ENCODE peak calls at places on chromosome 12, in eight cellular contexts. C, P, X, L, Y, D, S and N are unnamed samples.

GRCh38 chr12:69918287-69918686 is 93.3 kb downstream of the MYRFL start:
- DNase-seq in S (no peak), P (no peak), D (no peak), Y (no peak), C (no peak), X (no peak), L (no peak), N (no peak)

GRCh38 chr12:118560733-118561132 is 184.4 kb downstream of the SUDS3 start:
- DNase-seq in D (no peak), Y (no peak), C (no peak), S (no peak), L (no peak), X (no peak), P (no peak), N (no peak)

GRCh38 chr12:93853698-93854478 is 176.7 kb downstream of the CRADD start:
- DNase-seq in L (no peak), C (no peak), D (no peak), P (no peak), Y (no peak), X (no peak), S (no peak), N (no peak)

GRCh38 chr12:33628087-33628486 is 188.5 kb upstream of the SYT10 start:
- DNase-seq in P (no peak), L (no peak), C (no peak), D (no peak), Y (no peak), X (no peak), S (no peak), N (no peak)

GRCh38 chr12:112486361-112486760 is 67.6 kb downstream of the PTPN11 start:
- DNase-seq in X (no peak), C (no peak), Y (no peak), S (no peak), P (no peak), D (no peak), L (no peak), N (no peak)

GRCh38 chr12:18864900-18865561 is 127.1 kb downstream of the CAPZA3 start:
- DNase-seq in D (no peak), X (no peak), P (no peak), L (no peak), S (no peak), C (peak), Y (no peak), N (no peak)

GRCh38 chr12:89909753-89910152 is 201.1 kb upstream of the ATP2B1 start:
- DNase-seq in S (no peak), D (no peak), L (no peak), P (no peak), C (no peak), Y (no peak), X (no peak), N (no peak)

GRCh38 chr12:129190827-129191226 is 337.5 kb downstream of the GLT1D1 start:
- DNase-seq in Y (no peak), L (no peak), C (no peak), P (no peak), S (no peak), X (no peak), D (no peak), N (no peak)

GRCh38 chr12:108691995-108692808 is 39.1 kb downstream of the CORO1C start:
- DNase-seq in X (peak), S (peak), P (no peak), C (peak), Y (peak), L (no peak), D (peak), N (peak)

GRCh38 chr12:88723219-88723618 is 142.9 kb upstream of the KITLG start:
- DNase-seq in D (no peak), X (no peak), S (no peak), P (no peak), L (no peak), Y (no peak), C (no peak), N (no peak)

GRCh38 chr12:49296836-49297694 is 2.1 kb downstream of the PRPH start:
- DNase-seq in P (no peak), L (no peak), Y (peak), C (peak), X (peak), S (no peak), D (no peak), N (peak)

GRCh38 chr12:93122089-93122488 is 193.0 kb upstream of the EEA1 start:
- DNase-seq in S (no peak), P (no peak), L (no peak), X (no peak), C (no peak), D (no peak), Y (no peak), N (no peak)

GRCh38 chr12:40864891-40865290 is 172.7 kb downstream of the CNTN1 start:
- DNase-seq in X (no peak), S (no peak), P (no peak), Y (no peak), L (no peak), C (no peak), D (no peak), N (no peak)

GRCh38 chr12:81644503-81644902 is 114.6 kb downstream of the PPFIA2 start:
- DNase-seq in Y (no peak), C (peak), P (no peak), S (no peak), L (no peak), D (no peak), X (no peak), N (peak)

GRCh38 chr12:64273527-64274403 is 51.7 kb upstream of the KICS2 start:
- DNase-seq in L (no peak), S (no peak), X (no peak), P (no peak), D (peak), Y (no peak), C (peak), N (no peak)

GRCh38 chr12:57547366-57548315 is 649 bp upstream of the DCTN2 start:
- DNase-seq in Y (no peak), P (no peak), X (no peak), L (no peak), C (no peak), S (no peak), D (no peak), N (no peak)
- H3K27ac ChIP-seq in Y (no peak), P (peak), X (no peak), L (peak), C (no peak), S (peak), D (no peak), N (peak)

DNA sequence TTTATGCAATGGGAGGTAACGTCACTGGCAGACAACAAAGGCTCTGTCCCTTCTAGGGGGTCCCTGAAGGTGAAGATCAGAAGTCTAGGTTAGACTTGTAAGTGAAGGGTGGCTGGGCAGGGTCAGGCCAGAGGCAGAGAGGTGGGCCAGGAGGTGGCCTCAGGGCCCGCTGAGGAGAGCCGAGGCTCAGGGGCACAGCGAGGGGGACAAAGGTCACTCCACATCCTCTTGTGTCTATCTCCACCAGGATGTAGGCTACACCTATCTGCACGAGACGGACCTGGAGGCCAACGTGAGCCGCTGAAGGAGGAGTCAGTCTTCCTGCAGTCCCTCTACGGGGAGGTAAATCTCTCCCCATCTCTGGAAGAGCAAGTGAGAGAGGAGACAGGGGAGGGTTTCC is 20.3 kb downstream of the KRT85 start:
- DNase-seq in L (no peak), Y (peak), C (peak), P (peak), S (no peak), X (no peak), D (no peak), N (no peak)
- H3K27ac ChIP-seq in L (no peak), Y (no peak), C (peak), P (no peak), S (no peak), X (no peak), D (no peak), N (no peak)

GRCh38 chr12:9123741-9124140 is 8.0 kb upstream of the A2M start:
- DNase-seq in Y (no peak), P (no peak), D (no peak), S (no peak), L (no peak), C (no peak), X (no peak), N (no peak)

GRCh38 chr12:9122166-9122609 is 6.5 kb upstream of the A2M start:
- DNase-seq in D (no peak), X (no peak), Y (no peak), L (no peak), S (no peak), C (no peak), P (no peak), N (no peak)

GRCh38 chr12:9118161-9118560 is 2.4 kb upstream of the A2M start:
- DNase-seq in Y (no peak), X (peak), L (no peak), D (peak), P (no peak), S (no peak), C (no peak), N (no peak)

GRCh38 chr12:9124346-9125031 is 8.8 kb upstream of the A2M start:
- DNase-seq in P (no peak), L (no peak), D (no peak), X (no peak), S (no peak), Y (no peak), C (no peak), N (no peak)

DNA sequence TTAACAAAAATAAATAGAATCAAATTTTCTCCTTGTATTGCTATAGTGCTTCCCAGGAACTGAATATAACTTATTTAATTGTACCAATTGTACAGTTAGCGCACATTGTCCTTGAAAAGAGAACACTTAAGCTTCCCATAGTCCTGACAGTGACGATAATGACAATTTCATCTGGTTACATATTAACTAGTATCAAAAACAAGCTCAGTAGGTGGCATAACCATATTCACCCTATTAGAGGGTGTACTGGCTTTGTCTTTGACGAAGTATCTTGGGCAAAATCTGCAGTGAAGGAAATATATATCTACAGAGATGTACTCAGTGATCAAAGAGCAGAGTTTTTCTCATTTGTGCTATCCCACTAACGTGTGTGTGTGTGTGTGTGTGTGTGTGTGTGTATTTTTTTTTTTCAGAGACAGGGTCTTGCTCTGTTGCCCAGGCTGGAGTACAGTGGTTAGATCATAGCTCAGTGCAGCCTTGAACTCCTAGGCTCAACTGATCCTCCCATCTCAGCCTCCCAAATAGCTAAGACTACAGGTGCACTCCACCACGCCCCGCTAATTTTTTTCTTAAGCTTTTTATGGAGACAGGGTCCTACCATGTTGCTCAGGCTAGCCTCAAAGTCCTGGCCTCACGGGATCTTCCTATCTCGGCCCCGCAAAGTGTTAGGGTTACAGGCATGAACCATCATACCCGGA is 4.9 kb upstream of the A2M start:
- DNase-seq in P (no peak), X (no peak), S (no peak), D (no peak), Y (no peak), C (no peak), L (no peak), N (no peak)
- H3K27ac ChIP-seq in P (no peak), X (peak), S (no peak), D (no peak), Y (peak), C (no peak), L (no peak), N (no peak)

GRCh38 chr12:20507711-20508110 is 139.4 kb downstream of the PDE3A start:
- DNase-seq in L (no peak), Y (no peak), C (no peak), D (no peak), S (no peak), P (no peak), X (no peak), N (no peak)
- H3K27ac ChIP-seq in L (no peak), Y (peak), C (no peak), D (no peak), S (no peak), P (no peak), X (no peak), N (no peak)

DNA sequence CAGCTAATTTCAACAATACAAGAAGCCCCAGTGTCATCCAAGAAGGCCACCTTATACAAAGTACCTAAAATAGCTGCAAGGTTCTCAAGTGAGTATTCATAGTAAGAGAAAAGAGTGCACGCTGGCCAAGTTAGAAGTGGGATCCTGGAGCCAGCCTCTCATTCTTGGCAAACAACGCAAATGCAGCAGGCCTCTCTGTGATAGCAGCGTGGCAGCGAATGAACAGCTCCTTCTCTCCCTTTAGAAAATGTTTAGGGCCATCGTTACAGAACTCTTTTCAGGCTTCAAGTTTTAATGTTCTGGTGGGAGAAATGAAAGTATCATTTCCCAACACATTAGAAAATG is 78.0 kb upstream of the IFNG-AS1 start:
- DNase-seq in L (no peak), Y (no peak), D (no peak), C (no peak), X (no peak), P (no peak), S (no peak), N (no peak)
- H3K27ac ChIP-seq in L (no peak), Y (peak), D (no peak), C (no peak), X (no peak), P (no peak), S (no peak), N (no peak)

GRCh38 chr12:127295630-127296029 is 971.3 kb upstream of the TMEM132C start:
- DNase-seq in Y (no peak), L (no peak), C (no peak), S (no peak), P (no peak), D (no peak), X (no peak), N (no peak)

GRCh38 chr12:127297327-127297726 is 969.6 kb upstream of the TMEM132C start:
- DNase-seq in X (no peak), P (no peak), C (no peak), S (no peak), Y (no peak), D (no peak), L (no peak), N (no peak)

GRCh38 chr12:127304751-127305725 is 961.9 kb upstream of the TMEM132C start:
- DNase-seq in X (no peak), C (no peak), S (no peak), L (no peak), P (no peak), Y (no peak), D (no peak), N (no peak)

GRCh38 chr12:127296591-127296990 is 970.4 kb upstream of the TMEM132C start:
- DNase-seq in Y (no peak), P (no peak), C (no peak), L (no peak), D (no peak), S (no peak), X (no peak), N (no peak)

DNA sequence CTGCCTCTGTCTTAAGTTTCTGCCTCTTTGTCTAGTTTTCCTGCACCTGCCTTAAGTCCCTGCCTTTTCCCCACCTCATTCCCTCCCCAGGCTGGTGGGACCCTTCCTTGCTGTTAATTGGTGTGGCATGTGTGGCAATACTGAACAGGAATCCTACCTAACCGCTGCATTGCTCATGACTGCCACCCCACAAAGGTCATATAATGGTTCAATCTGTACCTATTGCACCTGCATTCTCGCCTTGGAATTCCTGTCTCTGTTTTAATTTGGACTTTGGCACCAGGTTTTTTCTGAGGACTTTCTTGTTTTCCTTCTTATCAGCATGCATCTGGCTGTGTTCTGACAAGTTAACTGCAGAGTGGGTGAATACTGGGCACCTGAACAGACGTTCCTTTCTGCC is 966.2 kb upstream of the TMEM132C start:
- DNase-seq in D (no peak), S (no peak), X (no peak), C (no peak), Y (no peak), P (no peak), L (no peak), N (no peak)
- H3K27ac ChIP-seq in D (no peak), S (no peak), X (no peak), C (no peak), Y (no peak), P (no peak), L (no peak), N (no peak)